ENCODE peak calls at places on chromosome 7, in nine cellular contexts. R, B, X, F, Q, L, O, K and Z are unnamed samples.

GRCh38 chr7:70857793-70858545 is 274.0 kb upstream of the GALNT17 start:
- DNase-seq in R (no peak), B (no peak), X (no peak), F (no peak), Q (no peak), L (no peak), O (no peak), K (no peak), Z (no peak)

GRCh38 chr7:44284216-44284615 is 41.2 kb downstream of the CAMK2B start:
- DNase-seq in R (no peak), B (peak; percentile 44), X (no peak), F (no peak), Q (no peak), L (no peak), O (no peak), K (peak; percentile 34), Z (no peak)

GRCh38 chr7:68152205-68152604 is 1155.6 kb downstream of the TYW1 start:
- DNase-seq in R (no peak), B (no peak), X (no peak), F (no peak), Q (no peak), L (no peak), O (no peak), K (no peak), Z (no peak)

GRCh38 chr7:108484137-108484536 is 27.9 kb upstream of the NRCAM start:
- DNase-seq in R (no peak), B (no peak), X (no peak), F (no peak), Q (no peak), L (no peak), O (no peak), K (no peak), Z (no peak)

GRCh38 chr7:141013345-141013715 is 1.4 kb downstream of the MRPS33 start:
- DNase-seq in R (no peak), B (no peak), X (no peak), F (no peak), Q (no peak), L (no peak), O (no peak), K (no peak), Z (no peak)

GRCh38 chr7:51198654-51199053 is 118.0 kb downstream of the COBL start:
- DNase-seq in R (no peak), B (no peak), X (no peak), F (no peak), Q (no peak), L (no peak), O (no peak), K (no peak), Z (no peak)

GRCh38 chr7:98102170-98102569 is 4.5 kb upstream of the LMTK2 start:
- DNase-seq in R (no peak), B (no peak), X (no peak), F (no peak), Q (no peak), L (no peak), O (no peak), K (no peak), Z (no peak)

GRCh38 chr7:135801045-135801693 is 52.6 kb upstream of the FAM180A start:
- DNase-seq in R (peak; percentile 82), B (peak; percentile 80), X (peak; percentile 70), F (no peak), Q (peak; percentile 64), L (peak; percentile 73), O (no peak), K (no peak), Z (no peak)

GRCh38 chr7:123112833-123113232 is 86.9 kb downstream of the SLC13A1 start:
- DNase-seq in R (no peak), B (no peak), X (no peak), F (no peak), Q (no peak), L (no peak), O (no peak), K (no peak), Z (no peak)

GRCh38 chr7:107394831-107395230 is 75.0 kb upstream of the GPR22 start:
- DNase-seq in R (peak; percentile 54), B (no peak), X (no peak), F (no peak), Q (no peak), L (peak; percentile 55), O (no peak), K (no peak), Z (no peak)

GRCh38 chr7:90216080-90216674 is 4.6 kb downstream of the STEAP2 start:
- DNase-seq in R (peak; percentile 56), B (no peak), X (no peak), F (no peak), Q (no peak), L (no peak), O (no peak), K (no peak), Z (no peak)

GRCh38 chr7:416761-417624 is 102.7 kb downstream of the PDGFA start:
- DNase-seq in R (no peak), B (no peak), X (no peak), F (no peak), Q (no peak), L (no peak), O (no peak), K (no peak), Z (no peak)

GRCh38 chr7:56083150-56083785 is 9.5 kb downstream of the PHKG1 start:
- DNase-seq in R (no peak), B (peak; percentile 88), X (no peak), F (peak; percentile 65), Q (no peak), L (no peak), O (no peak), K (no peak), Z (peak; percentile 8)

GRCh38 chr7:102046373-102047117 is 229.1 kb downstream of the CUX1 start:
- DNase-seq in R (no peak), B (no peak), X (no peak), F (no peak), Q (no peak), L (no peak), O (no peak), K (no peak), Z (no peak)

GRCh38 chr7:138825049-138825721 is 27.2 kb upstream of the ATP6V0A4 start:
- DNase-seq in R (no peak), B (no peak), X (no peak), F (no peak), Q (no peak), L (no peak), O (no peak), K (no peak), Z (no peak)

GRCh38 chr7:115271332-115272235 is 349.7 kb downstream of the MDFIC start:
- DNase-seq in R (peak; percentile 35), B (no peak), X (no peak), F (no peak), Q (peak; percentile 13), L (peak; percentile 85), O (no peak), K (no peak), Z (no peak)

GRCh38 chr7:84786073-84786472 is 400.8 kb downstream of the SEMA3D start:
- DNase-seq in R (no peak), B (no peak), X (no peak), F (no peak), Q (no peak), L (no peak), O (no peak), K (no peak), Z (no peak)

GRCh38 chr7:74083928-74084721 is 521 bp downstream of the LIMK1 start:
- DNase-seq in R (peak; percentile 44), B (no peak), X (no peak), F (no peak), Q (peak; percentile 74), L (peak; percentile 44), O (no peak), K (peak; percentile 70), Z (peak; percentile 38)

GRCh38 chr7:1564603-1565022 is 5.2 kb downstream of the PSMG3 start:
- DNase-seq in R (no peak), B (no peak), X (no peak), F (no peak), Q (no peak), L (no peak), O (no peak), K (no peak), Z (no peak)

GRCh38 chr7:116671111-116671510 is 885 bp upstream of the MET start:
- DNase-seq in R (no peak), B (no peak), X (no peak), F (no peak), Q (no peak), L (no peak), O (no peak), K (no peak), Z (no peak)

GRCh38 chr7:84236398-84236797 is 41.8 kb upstream of the SEMA3A start:
- DNase-seq in R (peak; percentile 49), B (no peak), X (no peak), F (no peak), Q (no peak), L (peak; percentile 29), O (no peak), K (no peak), Z (no peak)

GRCh38 chr7:112361154-112361553 is 89.1 kb upstream of the IFRD1 start:
- DNase-seq in R (no peak), B (no peak), X (peak; percentile 67), F (no peak), Q (peak; percentile 13), L (no peak), O (no peak), K (no peak), Z (no peak)

GRCh38 chr7:33726582-33726981 is 178.8 kb upstream of the BMPER start:
- DNase-seq in R (peak; percentile 36), B (no peak), X (peak; percentile 55), F (no peak), Q (no peak), L (no peak), O (no peak), K (no peak), Z (no peak)

GRCh38 chr7:46554688-46555422 is 633.8 kb upstream of the IGFBP3 start:
- DNase-seq in R (no peak), B (no peak), X (no peak), F (no peak), Q (peak; percentile 24), L (peak; percentile 71), O (no peak), K (no peak), Z (no peak)

GRCh38 chr7:46747222-46747621 is 826.1 kb upstream of the IGFBP3 start:
- DNase-seq in R (no peak), B (no peak), X (no peak), F (no peak), Q (no peak), L (no peak), O (no peak), K (no peak), Z (no peak)

GRCh38 chr7:47579458-47579857 is 2.5 kb downstream of the TNS3 start:
- DNase-seq in R (no peak), B (no peak), X (peak; percentile 62), F (no peak), Q (no peak), L (no peak), O (no peak), K (no peak), Z (no peak)

GRCh38 chr7:71457881-71458590 is 326.1 kb downstream of the GALNT17 start:
- DNase-seq in R (no peak), B (no peak), X (no peak), F (no peak), Q (no peak), L (no peak), O (no peak), K (no peak), Z (no peak)

GRCh38 chr7:102305414-102306268 is 19.0 kb downstream of the SH2B2 start:
- DNase-seq in R (no peak), B (no peak), X (no peak), F (no peak), Q (no peak), L (no peak), O (no peak), K (no peak), Z (no peak)

GRCh38 chr7:139999516-139999915 is 63.2 kb downstream of the PARP12 start:
- DNase-seq in R (no peak), B (no peak), X (no peak), F (no peak), Q (no peak), L (no peak), O (no peak), K (no peak), Z (no peak)

GRCh38 chr7:117127585-117128168 is 174.4 kb downstream of the ST7 start:
- DNase-seq in R (peak; percentile 75), B (peak; percentile 79), X (peak; percentile 65), F (no peak), Q (no peak), L (peak; percentile 73), O (no peak), K (no peak), Z (no peak)

GRCh38 chr7:54981913-54982312 is 36.9 kb upstream of the EGFR start:
- DNase-seq in R (no peak), B (no peak), X (no peak), F (no peak), Q (no peak), L (no peak), O (no peak), K (no peak), Z (no peak)